ENCODE peak calls at places on chromosomes 16 and 17, in six cellular contexts. One of them, this sample, is unnamed.

GRCh38 chr17:7355053-7355452 is at the start of gene TMEM95:
- DNase-seq in suprapubic skin: no peak
- DNase-seq in left ventricle myocardium inferior: peak; percentile 53
- DNase-seq in IMR-90: no peak
- DNase-seq in neuronal stem cell: no peak
- DNase-seq in lower lobe of right lung: no peak
- DNase-seq in this sample: peak; percentile 81

GRCh38 chr17:73533127-73533526 is 111.1 kb downstream of the SDK2 start:
- DNase-seq in suprapubic skin: no peak
- DNase-seq in left ventricle myocardium inferior: peak; percentile 89
- DNase-seq in IMR-90: no peak
- DNase-seq in neuronal stem cell: no peak
- DNase-seq in lower lobe of right lung: no peak
- DNase-seq in this sample: peak; percentile 34

GRCh38 chr16:58082381-58082780 is 46.8 kb downstream of the CFAP20 start:
- DNase-seq in suprapubic skin: no peak
- DNase-seq in left ventricle myocardium inferior: no peak
- DNase-seq in IMR-90: no peak
- DNase-seq in neuronal stem cell: no peak
- DNase-seq in lower lobe of right lung: no peak
- DNase-seq in this sample: no peak

GRCh38 chr17:42821176-42821575 is 2.9 kb downstream of the BECN1 start:
- DNase-seq in suprapubic skin: no peak
- DNase-seq in left ventricle myocardium inferior: no peak
- DNase-seq in IMR-90: no peak
- DNase-seq in neuronal stem cell: no peak
- DNase-seq in lower lobe of right lung: no peak
- DNase-seq in this sample: no peak

GRCh38 chr17:7440113-7440822 is 956 bp downstream of the FGF11 start:
- DNase-seq in suprapubic skin: peak; percentile 84
- DNase-seq in left ventricle myocardium inferior: peak; percentile 71
- DNase-seq in IMR-90: no peak
- DNase-seq in neuronal stem cell: peak; percentile 58
- DNase-seq in lower lobe of right lung: peak; percentile 72
- DNase-seq in this sample: peak; percentile 49

GRCh38 chr16:85104147-85104546 is 8.1 kb downstream of the CIBAR2 start:
- DNase-seq in suprapubic skin: no peak
- DNase-seq in left ventricle myocardium inferior: no peak
- DNase-seq in IMR-90: no peak
- DNase-seq in neuronal stem cell: no peak
- DNase-seq in lower lobe of right lung: no peak
- DNase-seq in this sample: no peak

GRCh38 chr16:47732806-47733150 is 271.6 kb downstream of the PHKB start:
- DNase-seq in suprapubic skin: no peak
- DNase-seq in left ventricle myocardium inferior: no peak
- DNase-seq in IMR-90: peak; percentile 99
- DNase-seq in neuronal stem cell: no peak
- DNase-seq in lower lobe of right lung: no peak
- DNase-seq in this sample: no peak

GRCh38 chr16:27330542-27330941 is 16.8 kb downstream of the IL4R start:
- DNase-seq in suprapubic skin: peak; percentile 85
- DNase-seq in left ventricle myocardium inferior: peak; percentile 62
- DNase-seq in IMR-90: peak; percentile 98
- DNase-seq in neuronal stem cell: no peak
- DNase-seq in lower lobe of right lung: peak; percentile 69
- DNase-seq in this sample: no peak

GRCh38 chr17:51610155-51610554 is 349.8 kb downstream of the UTP18 start:
- DNase-seq in suprapubic skin: no peak
- DNase-seq in left ventricle myocardium inferior: no peak
- DNase-seq in IMR-90: no peak
- DNase-seq in neuronal stem cell: no peak
- DNase-seq in lower lobe of right lung: no peak
- DNase-seq in this sample: no peak

GRCh38 chr16:31479752-31480151 is 3.2 kb upstream of the SLC5A2 start:
- DNase-seq in suprapubic skin: no peak
- DNase-seq in left ventricle myocardium inferior: no peak
- DNase-seq in IMR-90: no peak
- DNase-seq in neuronal stem cell: no peak
- DNase-seq in lower lobe of right lung: no peak
- DNase-seq in this sample: no peak

GRCh38 chr16:3953728-3954410 is 73.4 kb upstream of the CREBBP start:
- DNase-seq in suprapubic skin: no peak
- DNase-seq in left ventricle myocardium inferior: no peak
- DNase-seq in IMR-90: no peak
- DNase-seq in neuronal stem cell: no peak
- DNase-seq in lower lobe of right lung: no peak
- DNase-seq in this sample: no peak

GRCh38 chr16:88632587-88632930 is 5.8 kb upstream of the IL17C start:
- DNase-seq in suprapubic skin: no peak
- DNase-seq in left ventricle myocardium inferior: no peak
- DNase-seq in IMR-90: no peak
- DNase-seq in neuronal stem cell: no peak
- DNase-seq in lower lobe of right lung: no peak
- DNase-seq in this sample: no peak

GRCh38 chr16:88635671-88636070 is 2.7 kb upstream of the IL17C start:
- DNase-seq in suprapubic skin: no peak
- DNase-seq in left ventricle myocardium inferior: no peak
- DNase-seq in IMR-90: no peak
- DNase-seq in neuronal stem cell: no peak
- DNase-seq in lower lobe of right lung: no peak
- DNase-seq in this sample: no peak

GRCh38 chr16:88633684-88634140 is 4.7 kb upstream of the IL17C start:
- DNase-seq in suprapubic skin: no peak
- DNase-seq in left ventricle myocardium inferior: no peak
- DNase-seq in IMR-90: peak; percentile 13
- DNase-seq in neuronal stem cell: no peak
- DNase-seq in lower lobe of right lung: peak; percentile 62
- DNase-seq in this sample: no peak

GRCh38 chr16:88634994-88635670 is 3.2 kb upstream of the IL17C start:
- DNase-seq in suprapubic skin: no peak
- DNase-seq in left ventricle myocardium inferior: no peak
- DNase-seq in IMR-90: peak; percentile 22
- DNase-seq in neuronal stem cell: no peak
- DNase-seq in lower lobe of right lung: no peak
- DNase-seq in this sample: no peak

DNA sequence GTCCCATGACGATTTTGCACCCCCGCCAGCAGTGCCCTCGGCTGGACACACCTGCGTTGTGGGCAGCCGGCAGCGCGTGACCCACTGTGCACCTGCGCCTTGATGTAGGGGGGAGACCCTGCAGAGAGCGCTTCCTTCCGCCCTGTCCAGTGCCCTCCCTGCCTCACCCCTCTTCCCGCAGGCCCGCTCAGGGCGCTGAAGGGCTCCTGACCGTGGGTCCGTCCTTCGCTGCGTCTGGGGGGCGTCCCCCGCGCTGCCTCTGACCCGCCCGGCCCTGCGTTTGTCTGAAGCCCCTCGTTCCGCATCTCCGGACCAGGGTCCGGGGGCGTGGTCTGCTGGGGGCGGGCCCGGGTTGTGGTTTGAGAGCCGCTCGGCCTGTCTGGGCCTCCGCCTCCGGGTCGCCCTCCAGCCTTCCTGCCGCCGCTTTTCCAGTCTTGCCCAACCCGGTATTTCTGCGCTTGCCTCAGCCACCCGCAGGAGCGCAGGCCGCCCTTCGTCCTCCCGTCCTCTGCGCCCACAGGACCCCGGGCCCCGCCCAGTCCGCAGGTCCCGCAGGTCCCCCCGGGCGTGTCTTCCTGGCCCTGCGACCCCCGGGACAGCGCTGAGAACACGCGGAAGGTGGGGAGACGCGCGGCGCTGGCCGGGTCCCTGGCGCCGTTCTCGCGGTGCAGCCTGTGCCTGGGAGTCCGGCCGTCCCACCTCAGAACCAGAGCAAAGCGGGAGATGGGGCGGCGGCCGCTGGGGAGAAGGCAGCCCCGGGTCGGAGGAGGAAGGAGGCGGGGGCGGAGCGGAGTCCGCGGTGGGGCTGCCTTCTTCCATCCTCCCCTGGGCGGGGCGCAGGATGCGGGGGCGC is 4.0 kb upstream of the IL17C start:
- DNase-seq in suprapubic skin: no peak
- DNase-seq in left ventricle myocardium inferior: peak; percentile 52
- DNase-seq in IMR-90: peak; percentile 23
- DNase-seq in neuronal stem cell: peak; percentile 46
- DNase-seq in lower lobe of right lung: peak; percentile 82
- DNase-seq in this sample: no peak
- H3K4me3 ChIP-seq in suprapubic skin: peak overlapping the region; percentile 50
- H3K4me3 ChIP-seq in left ventricle myocardium inferior: peak overlapping the region; percentile 65
- H3K4me3 ChIP-seq in IMR-90: peak overlapping the region; percentile 31
- H3K4me3 ChIP-seq in neuronal stem cell: no peak overlapping the region
- H3K4me3 ChIP-seq in lower lobe of right lung: peak overlapping the region; percentile 57
- H3K4me3 ChIP-seq in this sample: no peak overlapping the region

GRCh38 chr17:66952031-66952524 is 12.4 kb upstream of the CACNG4 start:
- DNase-seq in suprapubic skin: no peak
- DNase-seq in left ventricle myocardium inferior: no peak
- DNase-seq in IMR-90: peak; percentile 97
- DNase-seq in neuronal stem cell: no peak
- DNase-seq in lower lobe of right lung: peak; percentile 83
- DNase-seq in this sample: no peak

GRCh38 chr17:66951605-66951953 is 12.9 kb upstream of the CACNG4 start:
- DNase-seq in suprapubic skin: no peak
- DNase-seq in left ventricle myocardium inferior: no peak
- DNase-seq in IMR-90: no peak
- DNase-seq in neuronal stem cell: no peak
- DNase-seq in lower lobe of right lung: no peak
- DNase-seq in this sample: no peak

GRCh38 chr17:66952681-66953638 is 11.5 kb upstream of the CACNG4 start:
- DNase-seq in suprapubic skin: no peak
- DNase-seq in left ventricle myocardium inferior: no peak
- DNase-seq in IMR-90: no peak
- DNase-seq in neuronal stem cell: no peak
- DNase-seq in lower lobe of right lung: no peak
- DNase-seq in this sample: no peak

GRCh38 chr17:66954632-66955031 is 9.9 kb upstream of the CACNG4 start:
- DNase-seq in suprapubic skin: no peak
- DNase-seq in left ventricle myocardium inferior: no peak
- DNase-seq in IMR-90: no peak
- DNase-seq in neuronal stem cell: no peak
- DNase-seq in lower lobe of right lung: no peak
- DNase-seq in this sample: no peak

GRCh38 chr17:66953661-66954060 is 10.8 kb upstream of the CACNG4 start:
- DNase-seq in suprapubic skin: no peak
- DNase-seq in left ventricle myocardium inferior: no peak
- DNase-seq in IMR-90: no peak
- DNase-seq in neuronal stem cell: no peak
- DNase-seq in lower lobe of right lung: no peak
- DNase-seq in this sample: no peak
- H3K4me1 ChIP-seq in suprapubic skin: peaks cover 20% of the 10 kb centered on the region
- H3K4me1 ChIP-seq in left ventricle myocardium inferior: no peaks in the 10 kb centered on the region
- H3K4me1 ChIP-seq in IMR-90: peaks cover 22% of the 10 kb centered on the region
- H3K4me1 ChIP-seq in neuronal stem cell: peaks cover 19% of the 10 kb centered on the region
- H3K4me1 ChIP-seq in lower lobe of right lung: no peaks in the 10 kb centered on the region
- H3K4me1 ChIP-seq in this sample: no peaks in the 10 kb centered on the region

DNA sequence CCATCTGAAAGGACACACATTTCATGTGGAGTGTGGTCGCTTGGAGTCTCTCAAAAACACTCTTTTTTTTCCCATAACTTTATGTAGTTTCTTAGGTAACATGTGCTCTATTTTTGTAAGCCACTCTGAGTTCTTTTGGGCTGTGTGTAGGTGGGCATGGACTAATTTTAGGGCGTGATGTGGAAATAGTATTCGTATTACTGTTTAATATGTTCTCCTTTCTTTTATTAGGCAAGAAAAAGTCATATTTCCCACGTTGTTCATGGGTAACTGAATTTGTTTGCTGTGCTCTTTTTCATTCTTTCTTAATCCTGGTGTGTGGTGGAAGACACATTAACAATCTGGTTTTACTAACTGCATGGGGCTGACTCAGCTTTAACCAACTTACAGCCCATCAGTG is 27.4 kb downstream of the NDEL1 start:
- DNase-seq in suprapubic skin: no peak
- DNase-seq in left ventricle myocardium inferior: no peak
- DNase-seq in IMR-90: peak; percentile 13
- DNase-seq in neuronal stem cell: no peak
- DNase-seq in lower lobe of right lung: no peak
- DNase-seq in this sample: no peak
- H3K36me3 ChIP-seq in suprapubic skin: peaks cover 87% of the 10 kb centered on the region
- H3K36me3 ChIP-seq in left ventricle myocardium inferior: peaks cover 76% of the 10 kb centered on the region
- H3K36me3 ChIP-seq in IMR-90: peaks cover 57% of the 10 kb centered on the region
- H3K36me3 ChIP-seq in neuronal stem cell: peaks cover 91% of the 10 kb centered on the region
- H3K36me3 ChIP-seq in lower lobe of right lung: peaks cover 98% of the 10 kb centered on the region
- H3K36me3 ChIP-seq in this sample: peaks cover 3% of the 10 kb centered on the region

GRCh38 chr17:61414936-61415251 is 15.3 kb downstream of the TBX2 start:
- DNase-seq in suprapubic skin: no peak
- DNase-seq in left ventricle myocardium inferior: no peak
- DNase-seq in IMR-90: no peak
- DNase-seq in neuronal stem cell: no peak
- DNase-seq in lower lobe of right lung: no peak
- DNase-seq in this sample: no peak

GRCh38 chr17:61416540-61417363 is 17.1 kb downstream of the TBX2 start:
- DNase-seq in suprapubic skin: peak; percentile 94
- DNase-seq in left ventricle myocardium inferior: peak; percentile 90
- DNase-seq in IMR-90: peak; percentile 87
- DNase-seq in neuronal stem cell: peak; percentile 93
- DNase-seq in lower lobe of right lung: peak; percentile 90
- DNase-seq in this sample: peak; percentile 80

GRCh38 chr17:61415374-61416210 is 15.9 kb downstream of the TBX2 start:
- DNase-seq in suprapubic skin: peak; percentile 52
- DNase-seq in left ventricle myocardium inferior: no peak
- DNase-seq in IMR-90: peak; percentile 37
- DNase-seq in neuronal stem cell: no peak
- DNase-seq in lower lobe of right lung: no peak
- DNase-seq in this sample: peak; percentile 41

GRCh38 chr17:61414141-61414935 is 14.7 kb downstream of the TBX2 start:
- DNase-seq in suprapubic skin: peak; percentile 64
- DNase-seq in left ventricle myocardium inferior: no peak
- DNase-seq in IMR-90: no peak
- DNase-seq in neuronal stem cell: no peak
- DNase-seq in lower lobe of right lung: peak; percentile 67
- DNase-seq in this sample: peak; percentile 48

GRCh38 chr17:61416211-61416539 is 16.5 kb downstream of the TBX2 start:
- DNase-seq in suprapubic skin: no peak
- DNase-seq in left ventricle myocardium inferior: no peak
- DNase-seq in IMR-90: no peak
- DNase-seq in neuronal stem cell: no peak
- DNase-seq in lower lobe of right lung: no peak
- DNase-seq in this sample: no peak
- H3K4me3 ChIP-seq in suprapubic skin: no peak overlapping the region
- H3K4me3 ChIP-seq in left ventricle myocardium inferior: peak overlapping the region; percentile 55
- H3K4me3 ChIP-seq in IMR-90: no peak overlapping the region
- H3K4me3 ChIP-seq in neuronal stem cell: no peak overlapping the region
- H3K4me3 ChIP-seq in lower lobe of right lung: peak overlapping the region; percentile 9
- H3K4me3 ChIP-seq in this sample: no peak overlapping the region

This sample was measured in pancreas.